ENCODE peak calls at places on chromosomes 11 and 22, in ten cellular contexts. K is transverse colon, E is ovary, G is A549, O is tibial nerve, Y is sigmoid colon, L is HepG2, F is stomach, A is suprapubic skin, U is K562. S is an unnamed sample.

GRCh38 chr11:97938789-97939188 is 1082.0 kb upstream of the CNTN5 start:
- DNase-seq in K (no peak), E (no peak), G (no peak), O (no peak), Y (no peak), L (no peak), F (no peak), A (no peak), U (no peak), S (no peak)

GRCh38 chr11:31820438-31820818 is 9.3 kb upstream of the PAX6 start:
- DNase-seq in K (no peak), E (no peak), G (no peak), O (no peak), Y (no peak), L (no peak), F (no peak), A (no peak), U (no peak), S (no peak)

GRCh38 chr11:124920870-124921609 is 2.0 kb downstream of the HEPN1 start:
- DNase-seq in K (peak), E (peak), G (peak), O (peak), Y (peak), L (no peak), F (peak), A (peak), U (no peak), S (no peak)

GRCh38 chr11:128328955-128329551 is 258.3 kb downstream of the ETS1 start:
- DNase-seq in K (no peak), E (peak), G (no peak), O (no peak), Y (no peak), L (no peak), F (no peak), A (no peak), U (no peak), S (no peak)

GRCh38 chr11:71428861-71429435 is 19.2 kb downstream of the DHCR7 start:
- DNase-seq in K (no peak), E (peak), G (no peak), O (peak), Y (no peak), L (peak), F (peak), A (peak), U (no peak), S (no peak)

GRCh38 chr11:62034045-62034355 is 66.6 kb upstream of the FTH1 start:
- DNase-seq in K (no peak), E (no peak), G (no peak), O (no peak), Y (no peak), L (no peak), F (no peak), A (no peak), U (no peak), S (no peak)

GRCh38 chr11:123301696-123302400 is 106.8 kb upstream of the CLMP start:
- DNase-seq in K (peak), E (peak), G (peak), O (peak), Y (peak), L (no peak), F (peak), A (peak), U (peak), S (no peak)

GRCh38 chr11:107898270-107898669 is 30.0 kb upstream of the RAB39A start:
- DNase-seq in K (no peak), E (no peak), G (peak), O (no peak), Y (no peak), L (peak), F (no peak), A (no peak), U (no peak), S (no peak)

GRCh38 chr11:12963051-12963450 is 46.1 kb upstream of the RASSF10 start:
- DNase-seq in K (no peak), E (no peak), G (no peak), O (no peak), Y (no peak), L (no peak), F (no peak), A (no peak), U (no peak), S (peak)

GRCh38 chr22:40605676-40606250 is 30.8 kb downstream of the MRTFA start:
- DNase-seq in K (no peak), E (no peak), G (no peak), O (no peak), Y (no peak), L (no peak), F (no peak), A (no peak), U (no peak), S (no peak)

GRCh38 chr11:86499723-86500129 is 125.0 kb downstream of the CCDC81 start:
- DNase-seq in K (no peak), E (no peak), G (no peak), O (no peak), Y (no peak), L (peak), F (peak), A (no peak), U (no peak), S (no peak)

GRCh38 chr11:10107522-10107921 is 186.5 kb downstream of the SBF2 start:
- DNase-seq in K (no peak), E (no peak), G (no peak), O (no peak), Y (no peak), L (no peak), F (no peak), A (no peak), U (no peak), S (no peak)

GRCh38 chr22:44555597-44555996 is 57.6 kb upstream of the RTL6 start:
- DNase-seq in K (no peak), E (no peak), G (no peak), O (no peak), Y (no peak), L (no peak), F (no peak), A (no peak), U (no peak), S (no peak)

GRCh38 chr22:20952544-20953341 is 14.3 kb upstream of the AIFM3 start:
- DNase-seq in K (peak), E (no peak), G (no peak), O (no peak), Y (no peak), L (peak), F (no peak), A (no peak), U (no peak), S (no peak)

GRCh38 chr11:107825875-107826274 is 32.7 kb downstream of the SLC35F2 start:
- DNase-seq in K (no peak), E (no peak), G (no peak), O (no peak), Y (no peak), L (no peak), F (no peak), A (no peak), U (no peak), S (no peak)

GRCh38 chr11:103735497-103736032 is 300.9 kb upstream of the DDI1 start:
- DNase-seq in K (no peak), E (no peak), G (no peak), O (no peak), Y (no peak), L (no peak), F (no peak), A (no peak), U (no peak), S (no peak)

GRCh38 chr11:19511413-19512183 is 201.0 kb upstream of the NAV2 start:
- DNase-seq in K (peak), E (peak), G (no peak), O (peak), Y (peak), L (no peak), F (peak), A (no peak), U (no peak), S (no peak)

DNA sequence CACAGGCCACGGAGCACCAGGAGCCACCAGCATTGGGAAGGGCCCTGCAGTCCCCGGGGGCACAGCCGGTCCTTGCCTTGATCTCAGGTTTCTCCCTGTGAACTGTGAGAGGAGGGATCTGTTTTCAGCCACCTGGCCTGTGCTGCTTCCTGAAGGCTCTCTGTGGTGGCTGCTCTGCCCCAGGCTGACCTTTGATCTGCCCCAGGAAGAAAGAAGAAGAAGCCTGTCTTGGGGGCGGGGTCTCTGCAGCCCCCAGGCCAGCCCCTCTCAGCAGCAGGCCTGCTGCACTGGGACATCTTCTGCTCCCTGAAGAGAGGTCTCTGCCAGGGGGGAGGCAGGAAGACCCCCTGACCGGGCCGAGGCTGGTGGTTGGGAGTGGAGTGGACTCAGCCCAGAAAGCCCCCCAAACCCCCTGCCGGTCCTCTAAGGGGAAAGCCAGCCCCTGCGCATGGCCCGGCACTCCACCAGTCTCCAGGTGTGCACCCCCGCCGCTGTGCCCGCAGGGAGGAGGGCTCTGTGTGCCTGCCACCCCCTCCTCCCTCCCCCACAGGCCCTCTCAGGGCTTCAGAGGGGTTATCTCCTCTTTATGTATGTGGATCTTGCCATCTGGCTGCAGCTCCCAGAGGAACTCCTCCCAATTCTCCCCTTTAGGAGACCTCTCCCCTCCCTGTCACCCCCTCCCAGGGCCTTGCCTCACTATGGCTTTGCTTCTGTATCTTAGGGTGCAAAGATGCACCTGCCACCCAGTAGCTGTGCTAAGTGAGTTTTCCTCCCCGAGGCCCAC is 675.3 kb downstream of the BRD1 start:
- DNase-seq in K (no peak), E (no peak), G (no peak), O (no peak), Y (no peak), L (no peak), F (no peak), A (peak), U (peak), S (no peak)
- TF ChIP-seq EP300 in K (no peak), E (no peak), G (no peak), O (no peak), Y (no peak), L (no peak), F (no peak), A (no peak), U (no peak), S (no peak)

DNA sequence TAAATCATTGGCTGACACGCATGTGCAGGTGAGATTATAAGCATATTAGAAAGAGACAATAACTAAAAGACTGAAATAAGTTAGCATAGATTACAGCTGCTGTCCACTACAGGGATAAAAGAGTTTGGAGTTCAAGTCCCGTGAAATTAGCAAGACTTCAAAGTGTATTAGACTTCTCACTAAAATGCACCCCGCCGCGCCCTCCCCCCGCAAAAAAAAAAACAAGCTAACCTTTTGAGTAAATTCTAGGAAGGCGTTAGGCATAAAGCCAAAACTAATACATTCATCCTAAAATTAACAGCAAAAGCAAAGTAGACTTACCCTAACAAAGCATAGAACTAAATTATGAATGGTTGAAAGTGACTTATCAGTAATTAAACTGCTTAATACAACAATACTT is 580.9 kb upstream of the CHORDC1 start:
- DNase-seq in K (no peak), E (no peak), G (no peak), O (no peak), Y (no peak), L (no peak), F (no peak), A (no peak), U (no peak), S (no peak)
- TF ChIP-seq EP300 in K (no peak), E (no peak), G (no peak), O (no peak), Y (no peak), L (no peak), F (no peak), A (no peak), U (no peak), S (no peak)

DNA sequence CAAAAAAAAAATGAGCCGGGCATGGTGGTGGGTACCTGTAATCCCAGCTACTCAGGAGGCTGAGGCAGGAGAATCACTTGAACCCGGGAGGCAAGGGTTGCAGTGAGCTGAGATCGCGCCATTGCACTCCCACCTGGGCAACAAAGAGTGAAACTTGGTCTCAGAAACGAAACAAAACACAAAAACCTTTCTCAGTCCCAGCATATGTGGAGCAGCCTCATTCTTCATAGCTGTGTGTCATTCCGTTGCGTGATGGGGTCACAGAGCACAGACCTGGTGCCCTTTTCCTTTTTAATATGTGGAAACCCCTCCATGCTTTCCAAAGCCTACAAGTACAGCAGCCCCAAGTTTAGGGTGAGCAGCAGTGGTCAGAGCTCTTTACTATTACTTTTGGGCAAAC is 13.7 kb downstream of the PEX26 start:
- DNase-seq in K (no peak), E (no peak), G (no peak), O (no peak), Y (no peak), L (no peak), F (no peak), A (no peak), U (no peak), S (no peak)
- TF ChIP-seq EP300 in K (no peak), E (no peak), G (no peak), O (no peak), Y (no peak), L (no peak), F (no peak), A (no peak), U (no peak), S (no peak)

DNA sequence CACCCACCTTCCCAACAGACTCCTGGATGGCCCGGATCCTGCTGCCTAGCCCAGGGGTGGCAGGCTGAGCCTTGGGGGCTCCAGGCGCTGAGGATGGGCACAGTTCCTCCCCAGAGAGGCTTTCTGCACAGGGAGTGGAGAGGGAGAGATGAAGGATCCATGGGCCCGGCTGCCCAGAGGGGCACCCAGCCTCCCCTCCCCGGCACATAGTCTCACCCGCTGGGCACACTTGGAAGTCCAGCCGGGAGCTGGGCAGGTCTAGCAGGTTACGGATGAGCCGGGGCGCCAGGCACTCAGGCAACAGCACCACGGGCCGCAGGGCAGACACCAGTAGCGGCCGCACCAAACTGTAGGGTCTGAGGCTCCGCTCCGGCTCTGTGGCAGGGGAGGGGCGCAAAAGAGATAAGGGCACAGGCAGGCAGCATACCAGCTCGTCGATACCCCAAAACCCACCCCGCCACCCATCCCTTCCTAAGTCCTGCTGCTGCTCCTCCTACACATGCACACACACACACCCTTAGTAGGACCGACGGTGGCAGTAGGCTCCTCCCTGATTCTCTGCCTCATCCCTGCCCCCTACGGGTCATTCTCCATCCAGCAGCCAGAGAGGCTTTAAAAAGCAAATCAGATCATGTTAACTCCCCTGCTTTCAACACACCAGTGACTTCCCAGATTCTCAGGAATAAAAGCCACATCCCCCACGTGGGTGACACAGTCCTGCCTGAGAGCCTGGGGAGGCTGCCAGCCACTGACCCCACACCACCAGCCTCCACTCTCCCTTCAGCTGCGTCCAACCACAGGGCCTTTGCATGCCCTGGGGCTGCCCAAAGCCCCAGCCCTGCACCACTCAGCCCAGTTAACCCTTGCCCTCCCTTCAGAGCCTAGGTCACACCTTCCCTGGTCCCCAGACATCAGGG is 6.5 kb upstream of the MFNG start:
- DNase-seq in K (peak), E (no peak), G (peak), O (peak), Y (no peak), L (no peak), F (no peak), A (no peak), U (peak), S (no peak)
- TF ChIP-seq EP300 in K (no peak), E (no peak), G (no peak), O (no peak), Y (no peak), L (no peak), F (no peak), A (no peak), U (no peak), S (no peak)

S was measured in esophagus muscularis mucosa.